ENCODE peak calls at places on chromosome 20, in four cellular contexts. One of them, this sample, is unnamed. For H3K27me3, the result is how much of the 10 kb centered on the place peaks cover.

GRCh38 chr20:11676618-11677289 is 240.9 kb upstream of the BTBD3 start:
- DNase-seq in heart right ventricle: peak
- DNase-seq in ovary: no peak
- DNase-seq in RWPE2: no peak
- DNase-seq in this sample: no peak

GRCh38 chr20:59729476-59729875 is 125.1 kb downstream of the PHACTR3 start:
- DNase-seq in heart right ventricle: no peak
- DNase-seq in ovary: no peak
- DNase-seq in RWPE2: peak
- DNase-seq in this sample: no peak

GRCh38 chr20:3698511-3699436 is 13.6 kb downstream of the SIGLEC1 start:
- DNase-seq in heart right ventricle: no peak
- DNase-seq in ovary: no peak
- DNase-seq in RWPE2: no peak
- DNase-seq in this sample: no peak

GRCh38 chr20:22825546-22825945 is 209.6 kb upstream of the SSTR4 start:
- DNase-seq in heart right ventricle: no peak
- DNase-seq in ovary: no peak
- DNase-seq in RWPE2: no peak
- DNase-seq in this sample: no peak

GRCh38 chr20:19626896-19627295 is 131.2 kb upstream of the RIN2 start:
- DNase-seq in heart right ventricle: no peak
- DNase-seq in ovary: no peak
- DNase-seq in RWPE2: no peak
- DNase-seq in this sample: no peak

GRCh38 chr20:38073307-38074010 is 39.9 kb downstream of the RPRD1B start:
- DNase-seq in heart right ventricle: peak
- DNase-seq in ovary: peak
- DNase-seq in RWPE2: no peak
- DNase-seq in this sample: no peak

GRCh38 chr20:23628402-23629016 is 9.2 kb downstream of the CST3 start:
- DNase-seq in heart right ventricle: no peak
- DNase-seq in ovary: no peak
- DNase-seq in RWPE2: no peak
- DNase-seq in this sample: no peak

GRCh38 chr20:58981564-58982364 is 708 bp downstream of the NELFCD start:
- DNase-seq in heart right ventricle: no peak
- DNase-seq in ovary: peak
- DNase-seq in RWPE2: no peak
- DNase-seq in this sample: no peak

GRCh38 chr20:33604084-33604990 is 57.8 kb upstream of the C20orf144 start:
- DNase-seq in heart right ventricle: no peak
- DNase-seq in ovary: no peak
- DNase-seq in RWPE2: no peak
- DNase-seq in this sample: no peak

GRCh38 chr20:34922654-34923381 is 32.8 kb downstream of the GSS start:
- DNase-seq in heart right ventricle: peak
- DNase-seq in ovary: peak
- DNase-seq in RWPE2: peak
- DNase-seq in this sample: no peak
- H3K27ac ChIP-seq in heart right ventricle: peak
- H3K27ac ChIP-seq in ovary: no peak
- H3K27ac ChIP-seq in RWPE2: peak
- H3K27ac ChIP-seq in this sample: no peak

GRCh38 chr20:25696384-25697131 is at the start of gene ZNF337:
- DNase-seq in heart right ventricle: peak
- DNase-seq in ovary: peak
- DNase-seq in RWPE2: peak
- DNase-seq in this sample: peak
- TF ChIP-seq CTCF in heart right ventricle: peak
- TF ChIP-seq CTCF in ovary: peak
- TF ChIP-seq CTCF in RWPE2: peak
- TF ChIP-seq CTCF in this sample: no peak

GRCh38 chr20:25055711-25056492 is 2.0 kb downstream of the ACSS1 start:
- DNase-seq in heart right ventricle: no peak
- DNase-seq in ovary: peak
- DNase-seq in RWPE2: no peak
- DNase-seq in this sample: no peak
- H3K27me3 ChIP-seq in heart right ventricle: under half
- H3K27me3 ChIP-seq in ovary: under half
- H3K27me3 ChIP-seq in RWPE2: under half
- H3K27me3 ChIP-seq in this sample: under half

GRCh38 chr20:63215101-63216040 is 560 bp downstream of the YTHDF1 start:
- DNase-seq in heart right ventricle: no peak
- DNase-seq in ovary: peak
- DNase-seq in RWPE2: peak
- DNase-seq in this sample: no peak

GRCh38 chr20:63218701-63219446 is 2.9 kb upstream of the YTHDF1 start:
- DNase-seq in heart right ventricle: no peak
- DNase-seq in ovary: no peak
- DNase-seq in RWPE2: peak
- DNase-seq in this sample: no peak

GRCh38 chr20:63217706-63218105 is 1.8 kb upstream of the YTHDF1 start:
- DNase-seq in heart right ventricle: no peak
- DNase-seq in ovary: no peak
- DNase-seq in RWPE2: peak
- DNase-seq in this sample: no peak

GRCh38 chr20:63216041-63216848 is at the start of gene YTHDF1:
- DNase-seq in heart right ventricle: peak
- DNase-seq in ovary: peak
- DNase-seq in RWPE2: peak
- DNase-seq in this sample: peak

GRCh38 chr20:63216849-63217471 is 1.0 kb upstream of the YTHDF1 start:
- DNase-seq in heart right ventricle: no peak
- DNase-seq in ovary: no peak
- DNase-seq in RWPE2: peak
- DNase-seq in this sample: no peak
- H3K27ac ChIP-seq in heart right ventricle: peak
- H3K27ac ChIP-seq in ovary: no peak
- H3K27ac ChIP-seq in RWPE2: peak
- H3K27ac ChIP-seq in this sample: peak

DNA sequence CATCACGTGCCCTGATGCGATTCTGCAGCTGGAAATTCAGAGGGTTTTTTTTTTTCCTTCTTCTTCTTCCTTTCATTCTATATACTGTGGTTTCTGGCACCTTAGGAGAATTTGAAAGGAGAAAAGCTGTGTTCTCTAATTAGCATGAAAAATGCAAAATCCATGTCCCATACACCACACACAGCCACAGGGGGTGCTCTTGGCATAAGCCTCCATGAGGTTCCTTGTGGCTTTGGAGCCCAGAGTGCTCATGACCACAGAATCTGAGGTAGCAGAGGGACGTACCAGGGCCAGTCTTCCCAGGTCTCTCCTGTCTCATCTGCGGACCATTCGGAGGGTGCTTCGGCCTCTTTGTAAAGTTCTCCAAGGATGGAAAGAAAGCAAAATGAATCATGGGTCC is 258.4 kb upstream of the CDH4 start:
- DNase-seq in heart right ventricle: no peak
- DNase-seq in ovary: no peak
- DNase-seq in RWPE2: no peak
- DNase-seq in this sample: no peak
- TF ChIP-seq CTCF in heart right ventricle: no peak
- TF ChIP-seq CTCF in ovary: no peak
- TF ChIP-seq CTCF in RWPE2: peak
- TF ChIP-seq CTCF in this sample: no peak

GRCh38 chr20:44083220-44083933 is 103.6 kb downstream of the JPH2 start:
- DNase-seq in heart right ventricle: peak
- DNase-seq in ovary: no peak
- DNase-seq in RWPE2: peak
- DNase-seq in this sample: no peak
- H3K27me3 ChIP-seq in heart right ventricle: under half
- H3K27me3 ChIP-seq in ovary: under half
- H3K27me3 ChIP-seq in RWPE2: under half
- H3K27me3 ChIP-seq in this sample: under half

GRCh38 chr20:51140671-51141070 is 117.8 kb upstream of the KCNG1 start:
- DNase-seq in heart right ventricle: no peak
- DNase-seq in ovary: no peak
- DNase-seq in RWPE2: no peak
- DNase-seq in this sample: no peak

GRCh38 chr20:51142448-51142847 is 119.5 kb upstream of the KCNG1 start:
- DNase-seq in heart right ventricle: no peak
- DNase-seq in ovary: no peak
- DNase-seq in RWPE2: no peak
- DNase-seq in this sample: no peak

GRCh38 chr20:51138576-51138975 is 115.7 kb upstream of the KCNG1 start:
- DNase-seq in heart right ventricle: no peak
- DNase-seq in ovary: no peak
- DNase-seq in RWPE2: no peak
- DNase-seq in this sample: no peak

GRCh38 chr20:51143652-51144051 is 120.7 kb upstream of the KCNG1 start:
- DNase-seq in heart right ventricle: no peak
- DNase-seq in ovary: no peak
- DNase-seq in RWPE2: no peak
- DNase-seq in this sample: no peak

DNA sequence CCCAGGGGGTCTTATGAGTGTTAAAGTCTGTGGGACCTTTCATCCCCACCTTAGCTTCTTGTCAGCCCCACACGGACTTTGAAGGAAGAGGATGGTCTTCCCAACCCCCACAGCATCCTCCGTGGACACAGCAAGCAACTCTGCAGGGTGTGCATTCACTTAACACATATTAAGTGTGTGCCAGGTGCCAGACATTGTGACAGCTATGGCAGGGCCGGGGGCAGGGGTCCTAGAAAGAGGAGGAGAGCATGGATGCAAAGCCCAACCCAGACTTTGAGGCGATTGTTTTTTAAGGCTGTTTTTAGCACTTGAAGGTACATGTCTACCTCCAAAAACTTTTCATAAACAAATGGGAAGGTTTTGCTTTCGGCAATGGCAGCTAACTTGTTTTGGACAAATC is 121.6 kb upstream of the KCNG1 start:
- DNase-seq in heart right ventricle: no peak
- DNase-seq in ovary: no peak
- DNase-seq in RWPE2: no peak
- DNase-seq in this sample: no peak
- H3K27ac ChIP-seq in heart right ventricle: no peak
- H3K27ac ChIP-seq in ovary: no peak
- H3K27ac ChIP-seq in RWPE2: no peak
- H3K27ac ChIP-seq in this sample: no peak

DNA sequence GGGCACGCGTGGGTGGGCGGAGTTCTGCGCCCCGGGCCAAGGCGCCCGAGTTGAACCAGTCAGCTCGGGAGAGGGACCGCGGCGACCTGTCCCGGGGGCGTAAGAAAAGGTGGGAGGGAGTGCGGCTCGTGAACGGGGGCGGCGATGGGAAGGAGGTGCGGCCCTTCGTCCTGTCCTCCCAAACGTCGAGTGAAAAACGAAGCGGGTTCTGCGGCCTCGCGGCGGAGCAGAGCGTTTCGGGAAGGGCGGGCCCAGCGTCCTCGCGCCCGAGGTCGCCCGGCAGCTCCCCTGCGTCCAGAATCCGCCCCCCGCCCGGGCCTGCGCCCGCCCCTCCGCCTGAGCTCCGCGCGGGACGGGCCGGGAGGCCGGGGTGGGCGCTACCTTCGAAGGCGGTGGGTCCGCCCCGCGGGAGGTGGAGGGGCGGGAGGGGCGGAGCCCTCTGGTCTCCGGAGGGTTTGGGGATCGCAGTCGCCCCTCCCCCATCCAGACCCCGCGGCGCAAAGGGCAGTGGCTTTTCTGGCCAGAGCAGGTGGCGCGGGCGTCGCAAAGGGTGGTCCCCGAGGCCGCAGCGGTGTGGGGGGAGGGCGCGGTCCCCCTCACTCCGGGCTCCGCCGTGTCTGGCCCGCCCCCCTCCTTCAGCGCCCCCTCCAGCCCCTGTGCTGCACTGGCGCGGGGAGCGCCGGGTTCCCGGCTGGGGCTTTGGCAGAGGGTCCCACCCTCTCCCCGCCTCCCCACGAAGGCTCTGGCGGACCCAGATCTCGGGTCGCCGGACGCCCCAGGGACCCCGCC is 838 bp downstream of the STMN3 start:
- DNase-seq in heart right ventricle: no peak
- DNase-seq in ovary: peak
- DNase-seq in RWPE2: no peak
- DNase-seq in this sample: no peak
- TF ChIP-seq CTCF in heart right ventricle: no peak
- TF ChIP-seq CTCF in ovary: no peak
- TF ChIP-seq CTCF in RWPE2: peak
- TF ChIP-seq CTCF in this sample: peak

GRCh38 chr20:63792866-63793265 is 38.2 kb downstream of the ZBTB46 start:
- DNase-seq in heart right ventricle: no peak
- DNase-seq in ovary: no peak
- DNase-seq in RWPE2: no peak
- DNase-seq in this sample: no peak
- H3K27me3 ChIP-seq in heart right ventricle: under half
- H3K27me3 ChIP-seq in ovary: under half
- H3K27me3 ChIP-seq in RWPE2: under half
- H3K27me3 ChIP-seq in this sample: under half

GRCh38 chr20:31560094-31560899 is 44.8 kb upstream of the ID1 start:
- DNase-seq in heart right ventricle: peak
- DNase-seq in ovary: peak
- DNase-seq in RWPE2: peak
- DNase-seq in this sample: peak

GRCh38 chr20:31560900-31561598 is 44.0 kb upstream of the ID1 start:
- DNase-seq in heart right ventricle: no peak
- DNase-seq in ovary: no peak
- DNase-seq in RWPE2: peak
- DNase-seq in this sample: no peak

GRCh38 chr20:31559704-31560093 is 45.4 kb upstream of the ID1 start:
- DNase-seq in heart right ventricle: no peak
- DNase-seq in ovary: no peak
- DNase-seq in RWPE2: no peak
- DNase-seq in this sample: no peak

GRCh38 chr20:31564284-31564683 is 40.8 kb upstream of the ID1 start:
- DNase-seq in heart right ventricle: no peak
- DNase-seq in ovary: no peak
- DNase-seq in RWPE2: no peak
- DNase-seq in this sample: no peak

GRCh38 chr20:31562241-31562640 is 42.8 kb upstream of the ID1 start:
- DNase-seq in heart right ventricle: no peak
- DNase-seq in ovary: no peak
- DNase-seq in RWPE2: peak
- DNase-seq in this sample: no peak
- H3K27ac ChIP-seq in heart right ventricle: no peak
- H3K27ac ChIP-seq in ovary: no peak
- H3K27ac ChIP-seq in RWPE2: peak
- H3K27ac ChIP-seq in this sample: no peak

This sample was measured in CD4-positive, alpha-beta T cell.